ENCODE peak calls at places on chromosomes 3 and 15, in five cellular contexts. I is vagina, E is GM12878, S is thyroid gland, W is GM12892. M is an unnamed sample.
A peak's percentile ranks its signal among the peaks of the same experiment; 100 is the strongest.

GRCh38 chr3:108070356-108070755 is 20.5 kb downstream of the CD47 start:
- DNase-seq in I (no peak), E (no peak), S (no peak), W (no peak), M (no peak)

GRCh38 chr3:166955549-166955948 is 424.5 kb downstream of the ZBBX start:
- DNase-seq in I (no peak), E (no peak), S (no peak), W (no peak), M (no peak)

GRCh38 chr15:22961661-22962221 is 18.4 kb downstream of the CYFIP1 start:
- DNase-seq in I (no peak), E (no peak), S (no peak), W (no peak), M (peak; percentile 57)

GRCh38 chr3:178476886-178477285 is 59.4 kb upstream of the KCNMB2 start:
- DNase-seq in I (no peak), E (no peak), S (no peak), W (no peak), M (no peak)

GRCh38 chr3:150528359-150528797 is 17.9 kb downstream of the SERP1 start:
- DNase-seq in I (no peak), E (no peak), S (no peak), W (no peak), M (no peak)

GRCh38 chr3:141913150-141913811 is 36.8 kb downstream of the ATP1B3 start:
- DNase-seq in I (no peak), E (peak; percentile 19), S (peak; percentile 21), W (no peak), M (peak; percentile 49)

GRCh38 chr15:48682949-48683651 is 37.6 kb upstream of the FBN1 start:
- DNase-seq in I (no peak), E (no peak), S (peak; percentile 13), W (no peak), M (peak; percentile 26)

GRCh38 chr3:44136421-44136820 is 105.3 kb upstream of the TOPAZ1 start:
- DNase-seq in I (no peak), E (no peak), S (no peak), W (no peak), M (no peak)

GRCh38 chr3:71641669-71642068 is 58.1 kb upstream of the FOXP1 start:
- DNase-seq in I (no peak), E (peak; percentile 7), S (no peak), W (no peak), M (no peak)

GRCh38 chr3:160194438-160194837 is 30.8 kb upstream of the C3orf80 start:
- DNase-seq in I (no peak), E (no peak), S (no peak), W (no peak), M (no peak)

GRCh38 chr3:122745365-122746021 is 48.1 kb downstream of the HSPBAP1 start:
- DNase-seq in I (no peak), E (no peak), S (no peak), W (no peak), M (no peak)

GRCh38 chr3:9352917-9353823 is 9.7 kb upstream of the THUMPD3 start:
- DNase-seq in I (no peak), E (peak; percentile 9), S (peak; percentile 79), W (no peak), M (peak; percentile 73)

GRCh38 chr3:11953350-11953749 is 50.8 kb upstream of the SYN2 start:
- DNase-seq in I (no peak), E (no peak), S (no peak), W (no peak), M (no peak)

GRCh38 chr15:79431636-79432344 is at the start of gene MINAR1:
- DNase-seq in I (no peak), E (no peak), S (peak; percentile 50), W (no peak), M (peak; percentile 38)

GRCh38 chr3:7917443-7918151 is 584.0 kb upstream of the LMCD1 start:
- DNase-seq in I (no peak), E (no peak), S (no peak), W (no peak), M (no peak)

GRCh38 chr3:66986406-66986805 is 11.7 kb upstream of the KBTBD8 start:
- DNase-seq in I (no peak), E (no peak), S (no peak), W (no peak), M (no peak)

GRCh38 chr15:100265641-100266035 is 76.1 kb downstream of the ADAMTS17 start:
- DNase-seq in I (no peak), E (no peak), S (no peak), W (no peak), M (no peak)

GRCh38 chr3:112497897-112498548 is 1.2 kb downstream of the BTLA start:
- DNase-seq in I (no peak), E (no peak), S (no peak), W (no peak), M (no peak)

GRCh38 chr15:49060710-49061483 is 14.7 kb upstream of the SECISBP2L start:
- DNase-seq in I (no peak), E (no peak), S (no peak), W (no peak), M (no peak)

GRCh38 chr3:99648091-99648490 is 9.7 kb downstream of the COL8A1 start:
- DNase-seq in I (no peak), E (no peak), S (no peak), W (no peak), M (no peak)

GRCh38 chr3:41173926-41174702 is 25.2 kb upstream of the CTNNB1 start:
- DNase-seq in I (no peak), E (no peak), S (no peak), W (no peak), M (no peak)

GRCh38 chr15:88950600-88951160 is 37.5 kb upstream of the MFGE8 start:
- DNase-seq in I (no peak), E (no peak), S (no peak), W (no peak), M (no peak)

GRCh38 chr3:42678447-42678846 is 6.9 kb upstream of the KLHL40 start:
- DNase-seq in I (no peak), E (no peak), S (no peak), W (no peak), M (no peak)

GRCh38 chr3:159914421-159914820 is 74.2 kb upstream of the IL12A start:
- DNase-seq in I (no peak), E (no peak), S (no peak), W (no peak), M (no peak)

GRCh38 chr15:48777645-48778337 is 33.1 kb downstream of the CEP152 start:
- DNase-seq in I (no peak), E (no peak), S (no peak), W (no peak), M (no peak)

GRCh38 chr3:165346503-165346902 is 150.3 kb upstream of the SLITRK3 start:
- DNase-seq in I (no peak), E (no peak), S (no peak), W (no peak), M (no peak)

DNA sequence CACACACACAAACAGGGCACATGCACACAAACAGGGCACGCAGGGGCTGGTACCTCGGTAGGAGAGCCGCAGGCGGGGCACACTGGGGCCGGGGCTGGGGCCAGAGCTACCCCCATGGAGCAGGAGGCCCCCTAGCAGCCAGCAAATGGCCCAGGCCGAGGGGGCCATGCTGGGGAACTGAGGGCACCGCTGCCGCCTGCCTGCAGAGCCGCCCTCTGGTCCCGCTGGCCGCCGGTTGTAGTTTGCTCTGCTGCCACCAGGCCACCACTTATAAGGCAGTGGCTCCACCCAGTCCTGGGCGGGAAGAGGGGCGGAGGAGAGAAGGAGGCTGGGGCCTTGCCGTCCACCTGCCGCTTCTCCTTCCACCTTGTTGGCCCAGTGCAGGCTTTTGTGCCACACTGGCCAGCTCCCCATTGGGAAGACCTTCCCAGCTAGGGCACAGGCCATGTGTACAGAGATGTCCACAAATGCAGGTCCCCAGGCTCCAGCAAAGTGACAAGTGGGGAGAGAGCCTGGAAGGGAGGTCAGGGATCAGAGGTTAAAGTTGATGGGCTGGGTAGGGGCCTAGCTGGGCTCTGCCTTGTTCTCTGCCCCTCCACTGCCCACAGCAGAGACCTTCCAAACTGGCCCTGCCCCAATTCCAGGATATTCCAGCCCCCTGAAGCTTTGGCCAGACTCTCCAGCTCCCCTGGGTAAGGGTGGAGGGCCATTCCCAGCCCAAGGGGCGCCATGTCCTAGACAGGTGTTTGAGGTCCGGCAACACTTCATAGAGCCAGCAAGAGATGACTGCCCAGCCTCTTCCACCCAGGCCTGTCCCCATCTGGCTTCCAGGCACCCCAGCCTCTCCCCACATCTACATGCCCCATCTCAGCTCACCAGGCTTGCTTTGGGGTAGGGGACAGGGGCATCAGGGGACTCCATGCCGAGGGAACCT is at the start of gene SEMA3G:
- DNase-seq in I (no peak), E (no peak), S (peak; percentile 85), W (peak; percentile 82), M (peak; percentile 88)
- TF ChIP-seq POLR2A in I (no peak), E (peak; percentile 71), S (no peak), W (no peak), M (no peak)

DNA sequence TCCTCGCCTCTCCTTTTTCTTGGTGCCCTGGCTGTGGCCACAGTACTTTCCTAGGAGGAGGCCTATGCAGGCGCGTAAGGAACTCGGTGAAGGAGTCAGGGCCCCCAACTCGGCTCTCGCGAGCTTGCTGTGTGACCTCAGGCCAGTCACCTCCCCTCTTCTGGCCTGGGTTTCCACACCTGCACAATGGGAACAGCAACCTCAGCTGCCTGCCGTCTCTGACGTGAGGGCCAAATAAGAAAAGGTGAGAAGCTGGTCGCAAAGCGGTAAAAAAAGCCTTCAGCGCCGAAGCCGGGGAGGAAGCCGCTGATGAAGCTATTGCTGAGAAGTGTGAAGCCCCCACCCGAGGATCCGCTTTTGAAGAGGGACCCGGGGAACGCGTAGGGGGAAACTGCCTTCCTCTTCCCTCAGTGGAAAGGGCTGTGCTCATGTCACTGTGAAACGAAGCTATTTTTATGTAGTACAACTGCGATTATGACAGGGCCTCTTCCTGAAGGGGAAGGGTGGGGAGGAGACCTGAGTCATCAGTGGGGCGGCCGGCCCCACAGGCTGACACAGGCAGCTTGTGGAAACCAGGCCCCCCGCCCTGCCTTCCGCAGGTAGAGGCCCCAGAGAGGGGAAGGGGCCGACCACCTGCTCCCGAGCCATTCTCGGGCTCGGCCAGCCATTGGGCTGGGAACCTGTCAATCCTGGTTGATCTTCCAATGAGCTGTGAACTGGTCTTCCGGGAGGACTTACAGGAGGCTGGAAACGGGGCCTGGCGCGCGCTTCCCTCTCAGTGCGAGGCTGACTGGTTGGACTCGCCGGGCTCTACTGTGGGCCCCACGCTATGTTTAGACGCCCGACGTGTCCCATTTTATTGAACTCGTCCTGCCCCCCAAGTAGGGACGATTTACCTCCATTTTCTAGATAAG is 18.0 kb upstream of the ANKDD1A start:
- DNase-seq in I (no peak), E (peak; percentile 99), S (peak; percentile 91), W (peak; percentile 84), M (peak; percentile 69)
- TF ChIP-seq POLR2A in I (no peak), E (peak; percentile 86), S (no peak), W (peak; percentile 83), M (peak; percentile 40)

DNA sequence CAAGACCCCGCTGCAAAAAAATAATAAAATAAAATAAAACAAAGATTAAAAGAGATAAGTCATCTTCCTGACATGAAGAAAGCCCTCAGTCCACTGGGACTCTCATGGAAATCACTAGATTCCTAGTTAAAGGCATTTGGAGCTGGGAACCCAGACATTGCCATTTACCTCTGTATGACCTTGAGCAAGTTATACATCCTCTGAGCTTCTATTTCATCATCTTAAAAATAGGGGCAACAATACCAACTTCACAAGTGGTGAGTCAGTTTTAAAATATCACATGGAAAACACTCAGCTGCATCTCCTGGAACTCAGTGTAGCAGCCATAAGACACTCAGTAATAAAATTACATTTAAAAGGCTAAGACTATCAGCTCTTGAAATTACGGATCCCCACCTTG is 334.8 kb downstream of the ERC2 start:
- DNase-seq in I (no peak), E (no peak), S (no peak), W (no peak), M (no peak)
- TF ChIP-seq POLR2A in I (no peak), E (no peak), S (no peak), W (no peak), M (no peak)

GRCh38 chr3:194312743-194313281 is 38.3 kb downstream of the CPN2 start:
- DNase-seq in I (no peak), E (no peak), S (peak; percentile 56), W (no peak), M (no peak)
- TF ChIP-seq POLR2A in I (no peak), E (no peak), S (no peak), W (no peak), M (no peak)

M was measured in body of pancreas.